ENCODE peak calls at places on chromosomes 11 and 22, in five cellular contexts. F is lower lobe of right lung; B is stimulated activated memory B cell treated with anti-CD40 and anti-IgM and Interleukin-4, amounts not matched to agents 10 μg/mL and 1 μg/mL and 100 μg/mL, for 72 hours; G is activated CD4-positive, alpha-beta T cell treated with anti-CD3 and anti-CD28 coated beads for 36 hours; H is CD4-positive, CD25-positive, alpha-beta regulatory T cell. P is an unnamed sample.
A peak's percentile ranks its signal among the peaks of the same experiment; 100 is the strongest.

GRCh38 chr11:107827041-107827440 is 31.5 kb downstream of the SLC35F2 start:
- ATAC-seq in F (no peak), B (no peak), H (no peak), G (no peak), P (no peak)

GRCh38 chr22:40335358-40335757 is 10.9 kb upstream of the ADSL start:
- ATAC-seq in G (no peak), H (no peak), F (no peak), B (no peak), P (no peak)

GRCh38 chr22:44363214-44363979 is 50.6 kb upstream of the SHISAL1 start:
- ATAC-seq in F (peak; percentile 85), G (no peak), B (no peak), H (no peak), P (peak; percentile 81)

GRCh38 chr22:33896154-33896800 is 24.0 kb downstream of the LARGE1 start:
- ATAC-seq in F (no peak), H (no peak), B (peak; percentile 70), G (no peak), P (no peak)

GRCh38 chr11:73114835-73115220 is 27.3 kb downstream of the FCHSD2 start:
- ATAC-seq in G (no peak), B (no peak), F (no peak), H (no peak), P (no peak)

GRCh38 chr11:34147581-34147980 is 42.2 kb downstream of the NAT10 start:
- ATAC-seq in B (no peak), F (no peak), H (no peak), G (no peak), P (no peak)

GRCh38 chr22:36027960-36028645 is 521 bp downstream of the RBFOX2 start:
- ATAC-seq in G (peak; percentile 9), H (peak; percentile 19), B (peak; percentile 42), F (peak; percentile 63), P (peak; percentile 65)

GRCh38 chr11:128180446-128181089 is 406.8 kb downstream of the ETS1 start:
- ATAC-seq in G (no peak), F (no peak), H (no peak), B (no peak), P (no peak)

GRCh38 chr11:26675233-26675928 is 46.5 kb downstream of the SLC5A12 start:
- ATAC-seq in F (no peak), H (no peak), G (no peak), B (peak; percentile 16), P (no peak)

GRCh38 chr11:47183969-47184368 is 2.3 kb downstream of the PACSIN3 start:
- ATAC-seq in G (no peak), F (no peak), B (no peak), H (no peak), P (no peak)

GRCh38 chr11:58933661-58934060 is 5.6 kb upstream of the GLYATL1 start:
- ATAC-seq in H (no peak), B (no peak), G (no peak), F (no peak), P (no peak)

GRCh38 chr22:45200862-45201511 is 37.3 kb downstream of the NUP50 start:
- ATAC-seq in H (no peak), B (no peak), F (no peak), G (no peak), P (no peak)

GRCh38 chr11:8775341-8776133 is 92.9 kb downstream of the RPL27A start:
- ATAC-seq in F (peak; percentile 69), B (no peak), G (no peak), H (no peak), P (peak; percentile 16)

GRCh38 chr11:19953909-19954308 is 206.4 kb downstream of the DBX1 start:
- ATAC-seq in F (peak; percentile 71), H (no peak), G (no peak), B (peak; percentile 9), P (no peak)

GRCh38 chr11:100810146-100810545 is 123.1 kb downstream of the ARHGAP42 start:
- ATAC-seq in B (no peak), F (no peak), G (no peak), H (no peak), P (no peak)

GRCh38 chr11:108752297-108752751 is 87.5 kb downstream of the DDX10 start:
- ATAC-seq in B (no peak), G (peak; percentile 79), F (no peak), H (no peak), P (no peak)

GRCh38 chr22:35882226-35883027 is 146.2 kb downstream of the RBFOX2 start:
- ATAC-seq in F (no peak), B (peak; percentile 37), H (no peak), G (peak; percentile 30), P (no peak)

GRCh38 chr11:57459112-57460016 is 964 bp upstream of the RTN4RL2 start:
- ATAC-seq in F (peak; percentile 10), B (peak; percentile 25), H (peak; percentile 39), G (peak; percentile 17), P (no peak)

GRCh38 chr11:32108576-32108975 is 17.7 kb downstream of the RCN1 start:
- ATAC-seq in G (no peak), B (no peak), F (no peak), H (no peak), P (no peak)

GRCh38 chr22:23831261-23831660 is 7.5 kb downstream of the DERL3 start:
- ATAC-seq in H (no peak), F (no peak), B (no peak), G (no peak), P (no peak)

GRCh38 chr11:92152245-92152644 is 72.4 kb upstream of the FAT3 start:
- ATAC-seq in B (no peak), H (no peak), F (no peak), G (no peak), P (no peak)

GRCh38 chr11:131070365-131070764 is 154.1 kb upstream of the SNX19 start:
- ATAC-seq in F (no peak), B (no peak), G (no peak), H (no peak), P (no peak)

GRCh38 chr11:64253481-64253880 is 2.2 kb downstream of the PLCB3 start:
- ATAC-seq in B (no peak), H (no peak), G (no peak), F (no peak), P (no peak)

GRCh38 chr11:130510407-130511006 is 62.1 kb downstream of the ADAMTS15 start:
- ATAC-seq in B (no peak), H (no peak), F (peak; percentile 46), G (no peak), P (no peak)

GRCh38 chr11:2621919-2622318 is 77.9 kb downstream of the KCNQ1OT1 start:
- ATAC-seq in B (no peak), G (no peak), H (no peak), F (no peak), P (no peak)

GRCh38 chr11:67368621-67369020 is 4.8 kb downstream of the CLCF1 start:
- ATAC-seq in G (peak; percentile 51), H (no peak), F (no peak), B (peak; percentile 47), P (no peak)

GRCh38 chr11:112304914-112305313 is 44.3 kb upstream of the PLET1 start:
- ATAC-seq in G (peak; percentile 57), F (peak; percentile 24), B (no peak), H (no peak), P (no peak)

GRCh38 chr11:94149435-94149834 is 20.8 kb downstream of the PANX1 start:
- ATAC-seq in F (no peak), B (no peak), G (no peak), H (no peak), P (no peak)

GRCh38 chr11:69820441-69820840 is 1.2 kb upstream of the FGF3 start:
- ATAC-seq in G (no peak), H (no peak), B (no peak), F (no peak), P (no peak)

GRCh38 chr11:120500414-120500936 is 11.1 kb upstream of the GRIK4 start:
- ATAC-seq in G (no peak), H (no peak), B (no peak), F (no peak), P (peak; percentile 46)

GRCh38 chr11:1937616-1938342 is 9.4 kb upstream of the MRPL23 start:
- ATAC-seq in G (no peak), H (no peak), F (no peak), B (no peak), P (no peak)

P was measured in gastroesophageal sphincter.